ENCODE peak calls at places on chromosomes 11 and 22, in four cellular contexts. One of them, this sample, is unnamed. For H3K4me1 and H3K36me3, the result is how much of the 10 kb centered on the place peaks cover.

GRCh38 chr22:50656122-50657070 is 16.2 kb upstream of the SHANK3 start:
- DNase-seq in mucosa of descending colon: no peak
- DNase-seq in HAP-1: no peak
- DNase-seq in mesenchymal stem cell: peak
- DNase-seq in this sample: no peak

GRCh38 chr11:17609536-17610401 is 62.7 kb downstream of the OTOG start:
- DNase-seq in HAP-1: no peak
- DNase-seq in mucosa of descending colon: no peak
- DNase-seq in mesenchymal stem cell: no peak
- DNase-seq in this sample: no peak

GRCh38 chr11:129737535-129738230 is 78.0 kb upstream of the TMEM45B start:
- DNase-seq in mucosa of descending colon: no peak
- DNase-seq in mesenchymal stem cell: no peak
- DNase-seq in HAP-1: no peak
- DNase-seq in this sample: no peak

GRCh38 chr22:44407404-44408226 is 90.4 kb downstream of the RTL6 start:
- DNase-seq in mucosa of descending colon: peak
- DNase-seq in HAP-1: no peak
- DNase-seq in mesenchymal stem cell: no peak
- DNase-seq in this sample: no peak

GRCh38 chr22:41132555-41132954 is 40.2 kb downstream of the EP300 start:
- DNase-seq in mucosa of descending colon: no peak
- DNase-seq in HAP-1: no peak
- DNase-seq in mesenchymal stem cell: no peak
- DNase-seq in this sample: no peak

GRCh38 chr11:134939905-134940304 is 527.9 kb upstream of the B3GAT1 start:
- DNase-seq in mucosa of descending colon: no peak
- DNase-seq in HAP-1: peak
- DNase-seq in mesenchymal stem cell: peak
- DNase-seq in this sample: no peak

GRCh38 chr11:91755526-91755925 is 469.1 kb upstream of the FAT3 start:
- DNase-seq in mesenchymal stem cell: no peak
- DNase-seq in mucosa of descending colon: no peak
- DNase-seq in HAP-1: no peak
- DNase-seq in this sample: no peak

GRCh38 chr11:93543292-93543977 is at the start of gene SMCO4:
- DNase-seq in HAP-1: peak
- DNase-seq in mucosa of descending colon: peak
- DNase-seq in mesenchymal stem cell: peak
- DNase-seq in this sample: peak

GRCh38 chr11:117221775-117222517 is 9.9 kb downstream of the PCSK7 start:
- DNase-seq in HAP-1: no peak
- DNase-seq in mucosa of descending colon: peak
- DNase-seq in mesenchymal stem cell: no peak
- DNase-seq in this sample: no peak
- H3K4me3 ChIP-seq in HAP-1: no peak
- H3K4me3 ChIP-seq in mucosa of descending colon: no peak
- H3K4me3 ChIP-seq in mesenchymal stem cell: peak
- H3K4me3 ChIP-seq in this sample: no peak

GRCh38 chr11:106391771-106392412 is 314.4 kb downstream of the AASDHPPT start:
- DNase-seq in mesenchymal stem cell: peak
- DNase-seq in mucosa of descending colon: no peak
- DNase-seq in HAP-1: no peak
- DNase-seq in this sample: no peak

GRCh38 chr11:106386519-106386918 is 309.1 kb downstream of the AASDHPPT start:
- DNase-seq in mucosa of descending colon: no peak
- DNase-seq in mesenchymal stem cell: peak
- DNase-seq in HAP-1: no peak
- DNase-seq in this sample: no peak

GRCh38 chr11:106384429-106384828 is 307.0 kb downstream of the AASDHPPT start:
- DNase-seq in HAP-1: no peak
- DNase-seq in mucosa of descending colon: no peak
- DNase-seq in mesenchymal stem cell: no peak
- DNase-seq in this sample: no peak

GRCh38 chr11:106390078-106390477 is 312.6 kb downstream of the AASDHPPT start:
- DNase-seq in HAP-1: no peak
- DNase-seq in mucosa of descending colon: no peak
- DNase-seq in mesenchymal stem cell: no peak
- DNase-seq in this sample: no peak

GRCh38 chr11:106389096-106389495 is 311.6 kb downstream of the AASDHPPT start:
- DNase-seq in mucosa of descending colon: no peak
- DNase-seq in HAP-1: no peak
- DNase-seq in mesenchymal stem cell: peak
- DNase-seq in this sample: no peak
- H3K4me1 ChIP-seq in mucosa of descending colon: under half
- H3K4me1 ChIP-seq in HAP-1: under half
- H3K4me1 ChIP-seq in mesenchymal stem cell: under half
- H3K4me1 ChIP-seq in this sample: under half

DNA sequence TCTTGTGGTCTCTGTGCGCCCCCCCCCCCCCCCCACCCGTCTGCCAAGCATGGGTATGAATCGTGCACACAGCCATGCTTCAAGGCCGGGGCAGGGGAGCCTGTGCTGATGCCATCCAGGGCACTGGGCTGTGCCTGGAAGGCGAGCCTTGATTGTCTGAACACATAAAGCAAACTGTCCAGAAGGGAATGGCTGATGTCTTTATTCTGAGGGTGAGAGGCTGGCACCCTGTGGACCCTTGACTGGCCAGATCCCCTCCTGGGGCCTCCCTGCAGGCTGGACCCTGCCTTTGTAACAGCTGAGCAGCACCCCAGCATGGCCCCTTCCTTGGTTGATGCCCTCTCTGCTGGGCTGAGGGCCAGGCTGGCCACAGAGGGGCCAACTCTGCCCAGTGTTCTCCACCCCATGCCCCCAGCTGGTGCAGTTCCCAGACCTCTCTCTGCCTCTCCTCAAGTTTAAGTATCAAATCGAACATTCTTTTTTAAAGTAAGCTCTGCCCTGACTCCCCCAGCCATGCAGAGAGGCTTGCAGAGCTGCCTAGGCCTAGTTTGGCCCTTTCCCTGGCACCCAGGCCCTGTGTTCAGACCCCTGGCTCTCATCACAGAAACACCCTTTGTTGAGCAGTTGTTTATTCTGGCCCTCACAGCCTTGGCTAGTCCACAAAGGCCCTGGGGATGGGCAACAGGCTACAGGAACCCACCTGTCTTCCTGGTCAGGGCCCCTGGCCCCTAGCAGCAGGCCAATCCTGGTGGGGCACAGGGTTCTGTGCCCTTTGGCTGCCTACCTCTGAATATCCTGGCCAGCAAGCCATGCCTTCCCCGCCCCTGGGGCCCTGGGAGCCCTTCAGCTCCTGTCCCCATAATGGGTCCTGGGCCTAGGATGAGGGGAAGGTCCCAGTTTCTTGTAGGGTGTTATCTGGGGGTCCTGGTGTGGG is 3.9 kb upstream of the RANBP1 start:
- DNase-seq in mucosa of descending colon: peak
- DNase-seq in HAP-1: no peak
- DNase-seq in mesenchymal stem cell: no peak
- DNase-seq in this sample: no peak
- H3K36me3 ChIP-seq in mucosa of descending colon: under half
- H3K36me3 ChIP-seq in HAP-1: half or more
- H3K36me3 ChIP-seq in mesenchymal stem cell: half or more
- H3K36me3 ChIP-seq in this sample: under half

DNA sequence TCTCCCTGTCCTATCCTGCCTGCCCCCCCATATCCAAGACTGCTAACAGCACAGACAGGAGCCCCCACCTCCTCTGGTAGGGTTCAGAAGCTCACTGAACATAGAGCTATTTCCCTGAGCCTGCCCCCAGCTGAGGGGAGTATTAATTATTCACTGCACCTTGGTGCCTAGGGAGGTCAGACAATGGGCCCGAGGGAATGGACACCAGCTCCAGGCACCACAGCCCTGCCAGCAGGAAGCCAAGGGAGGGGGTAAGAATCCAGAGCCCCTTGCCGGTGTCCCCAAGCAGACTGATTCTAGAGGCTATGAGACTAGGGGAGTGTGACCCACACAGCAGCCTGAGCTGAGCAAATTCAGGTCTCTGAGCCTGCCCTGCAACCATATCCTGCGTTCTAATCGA is 3.1 kb downstream of the GDPD5 start:
- DNase-seq in mucosa of descending colon: no peak
- DNase-seq in mesenchymal stem cell: no peak
- DNase-seq in HAP-1: no peak
- DNase-seq in this sample: no peak
- H3K4me3 ChIP-seq in mucosa of descending colon: no peak
- H3K4me3 ChIP-seq in mesenchymal stem cell: no peak
- H3K4me3 ChIP-seq in HAP-1: no peak
- H3K4me3 ChIP-seq in this sample: no peak

GRCh38 chr11:126352934-126353801 is 2.3 kb upstream of the ST3GAL4 start:
- DNase-seq in HAP-1: peak
- DNase-seq in mucosa of descending colon: no peak
- DNase-seq in mesenchymal stem cell: peak
- DNase-seq in this sample: no peak
- H3K4me1 ChIP-seq in HAP-1: under half
- H3K4me1 ChIP-seq in mucosa of descending colon: under half
- H3K4me1 ChIP-seq in mesenchymal stem cell: under half
- H3K4me1 ChIP-seq in this sample: under half

GRCh38 chr11:6498121-6498520 is 1.0 kb downstream of the DNHD1 start:
- DNase-seq in mucosa of descending colon: no peak
- DNase-seq in HAP-1: no peak
- DNase-seq in mesenchymal stem cell: no peak
- DNase-seq in this sample: no peak

GRCh38 chr11:6498544-6498943 is 1.5 kb downstream of the DNHD1 start:
- DNase-seq in mesenchymal stem cell: no peak
- DNase-seq in HAP-1: no peak
- DNase-seq in mucosa of descending colon: no peak
- DNase-seq in this sample: no peak

GRCh38 chr11:6502382-6502781 is 5.3 kb downstream of the DNHD1 start:
- DNase-seq in HAP-1: no peak
- DNase-seq in mucosa of descending colon: no peak
- DNase-seq in mesenchymal stem cell: no peak
- DNase-seq in this sample: no peak

GRCh38 chr11:6497069-6497839 is at the start of gene DNHD1:
- DNase-seq in HAP-1: no peak
- DNase-seq in mesenchymal stem cell: no peak
- DNase-seq in mucosa of descending colon: no peak
- DNase-seq in this sample: no peak
- H3K36me3 ChIP-seq in HAP-1: under half
- H3K36me3 ChIP-seq in mesenchymal stem cell: under half
- H3K36me3 ChIP-seq in mucosa of descending colon: under half
- H3K36me3 ChIP-seq in this sample: under half

This sample was measured in naive thymus-derived CD4-positive, alpha-beta T cell.